ENCODE peak calls at places on chromosome 22, in four cellular contexts. Q is PC-9, X is neuronal stem cell, S is tibial nerve. O is an unnamed sample.
A peak's percentile ranks its signal among the peaks of the same experiment; 100 is the strongest.

GRCh38 chr22:29330753-29331152 is 15.3 kb upstream of the RASL10A start:
- DNase-seq in Q (no peak), X (no peak), S (no peak), O (no peak)

GRCh38 chr22:43543522-43544281 is 131.9 kb downstream of the MPPED1 start:
- DNase-seq in Q (no peak), X (no peak), S (no peak), O (no peak)

GRCh38 chr22:36258750-36259619 is 6.1 kb downstream of the APOL1 start:
- DNase-seq in Q (no peak), X (peak; percentile 74), S (no peak), O (no peak)

GRCh38 chr22:30609260-30610185 is 2.5 kb downstream of the TCN2 start:
- DNase-seq in Q (peak; percentile 86), X (no peak), S (peak; percentile 61), O (no peak)

GRCh38 chr22:48490513-48491411 is 1336.9 kb downstream of the BRD1 start:
- DNase-seq in Q (no peak), X (no peak), S (no peak), O (no peak)

GRCh38 chr22:35258144-35258988 is 1.1 kb downstream of the HMGXB4 start:
- DNase-seq in Q (no peak), X (peak; percentile 49), S (peak; percentile 6), O (no peak)

GRCh38 chr22:17552737-17553136 is 10.6 kb upstream of the SLC25A18 start:
- DNase-seq in Q (no peak), X (no peak), S (no peak), O (no peak)

GRCh38 chr22:32477608-32478007 is 3.0 kb downstream of the FBXO7 start:
- DNase-seq in Q (no peak), X (no peak), S (no peak), O (no peak)

GRCh38 chr22:44859641-44860040 is 107.3 kb downstream of the ARHGAP8 start:
- DNase-seq in Q (no peak), X (no peak), S (no peak), O (no peak)

GRCh38 chr22:25722223-25723015 is 19.6 kb upstream of the MYO18B start:
- DNase-seq in Q (no peak), X (no peak), S (no peak), O (no peak)

GRCh38 chr22:30246962-30247376 is 410 bp upstream of the LIF start:
- DNase-seq in Q (no peak), X (no peak), S (no peak), O (no peak)

GRCh38 chr22:32971252-32971651 is 86.9 kb downstream of the SYN3 start:
- DNase-seq in Q (no peak), X (no peak), S (no peak), O (no peak)

GRCh38 chr22:30985561-30986208 is 16.6 kb downstream of the TUG1 start:
- DNase-seq in Q (no peak), X (no peak), S (no peak), O (no peak)

GRCh38 chr22:17868771-17869170 is 94.5 kb upstream of the BID start:
- DNase-seq in Q (no peak), X (no peak), S (no peak), O (no peak)

GRCh38 chr22:35357883-35358621 is 22.8 kb upstream of the HMOX1 start:
- DNase-seq in Q (peak; percentile 98), X (no peak), S (no peak), O (no peak)

GRCh38 chr22:42330170-42330569 is 59.7 kb upstream of the TCF20 start:
- DNase-seq in Q (no peak), X (no peak), S (no peak), O (no peak)

GRCh38 chr22:42333544-42333943 is 63.1 kb upstream of the TCF20 start:
- DNase-seq in Q (no peak), X (no peak), S (no peak), O (no peak)

GRCh38 chr22:42329504-42329903 is 59.1 kb upstream of the TCF20 start:
- DNase-seq in Q (no peak), X (no peak), S (no peak), O (no peak)

GRCh38 chr22:42330953-42331525 is 60.6 kb upstream of the TCF20 start:
- DNase-seq in Q (no peak), X (no peak), S (no peak), O (no peak)

DNA sequence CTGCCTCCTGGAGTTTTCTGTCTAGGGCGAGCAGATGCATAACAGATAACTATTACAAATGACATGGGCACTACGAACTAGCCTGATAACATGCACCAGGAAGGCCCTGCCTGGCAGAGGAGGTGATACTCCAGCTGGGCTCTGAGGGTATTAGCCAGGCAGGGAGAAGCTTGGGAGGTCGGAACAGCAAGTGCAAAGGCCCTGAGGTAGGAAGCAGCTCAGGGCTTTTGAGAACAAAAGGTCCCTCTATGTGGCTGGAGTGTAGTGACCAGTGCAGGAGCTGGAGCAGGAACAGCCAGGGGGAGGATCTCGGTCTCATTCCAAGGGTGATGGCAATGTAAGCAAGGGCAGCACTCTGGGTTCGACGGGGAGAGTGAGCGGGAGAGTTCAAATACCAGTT is 61.6 kb upstream of the TCF20 start:
- DNase-seq in Q (no peak), X (no peak), S (no peak), O (no peak)
- H3K4me1 ChIP-seq in Q (no peaks in the 10 kb centered on the region), X (peaks cover 5% of the 10 kb centered on the region), S (no peaks in the 10 kb centered on the region), O (peaks cover 17% of the 10 kb centered on the region)

GRCh38 chr22:19464546-19464945 is 14.4 kb downstream of the UFD1 start:
- DNase-seq in Q (no peak), X (no peak), S (no peak), O (no peak)
- H3K27ac ChIP-seq in Q (no peak overlapping the region), X (no peak overlapping the region), S (no peak overlapping the region), O (no peak overlapping the region)

DNA sequence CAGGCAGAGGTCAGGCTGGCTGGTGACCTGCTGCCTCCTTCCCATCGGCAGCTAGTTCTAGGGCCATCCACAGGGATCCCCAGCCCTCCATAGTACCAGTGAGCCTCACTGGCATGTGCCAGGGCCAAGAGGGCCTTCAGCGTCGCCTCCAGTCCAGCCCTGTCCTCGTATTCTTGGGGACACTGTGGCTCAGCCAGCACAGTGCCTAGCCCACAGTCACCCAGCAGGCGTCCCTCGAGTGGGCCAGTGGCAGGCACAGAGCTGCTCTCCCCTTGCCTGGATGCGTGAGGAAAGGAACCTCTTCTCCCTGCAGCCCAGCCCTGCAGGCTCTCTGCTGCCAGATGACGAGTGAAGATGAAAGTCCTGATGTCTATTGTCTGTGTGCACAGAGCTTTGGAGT is 10.6 kb upstream of the SH3BP1 start:
- DNase-seq in Q (no peak), X (no peak), S (no peak), O (no peak)
- H3K4me1 ChIP-seq in Q (no peaks in the 10 kb centered on the region), X (peaks cover 13% of the 10 kb centered on the region), S (no peaks in the 10 kb centered on the region), O (peaks cover 59% of the 10 kb centered on the region)

GRCh38 chr22:50280708-50281383 is 10.7 kb upstream of the MAPK11 start:
- DNase-seq in Q (no peak), X (no peak), S (no peak), O (no peak)

GRCh38 chr22:50281384-50281760 is 11.2 kb upstream of the MAPK11 start:
- DNase-seq in Q (no peak), X (no peak), S (no peak), O (no peak)

GRCh38 chr22:50282361-50283144 is 12.4 kb upstream of the MAPK11 start:
- DNase-seq in Q (peak; percentile 99), X (no peak), S (no peak), O (no peak)

GRCh38 chr22:50280022-50280707 is 10.0 kb upstream of the MAPK11 start:
- DNase-seq in Q (no peak), X (no peak), S (no peak), O (no peak)

GRCh38 chr22:50281957-50282356 is 11.8 kb upstream of the MAPK11 start:
- DNase-seq in Q (peak; percentile 80), X (no peak), S (no peak), O (no peak)
- H3K27ac ChIP-seq in Q (peak overlapping the region; percentile 73), X (no peak overlapping the region), S (no peak overlapping the region), O (no peak overlapping the region)

GRCh38 chr22:24695958-24696511 is 78.5 kb downstream of the PIWIL3 start:
- DNase-seq in Q (no peak), X (no peak), S (no peak), O (no peak)
- H3K4me1 ChIP-seq in Q (no peaks in the 10 kb centered on the region), X (peaks cover 11% of the 10 kb centered on the region), S (no peaks in the 10 kb centered on the region), O (no peaks in the 10 kb centered on the region)

DNA sequence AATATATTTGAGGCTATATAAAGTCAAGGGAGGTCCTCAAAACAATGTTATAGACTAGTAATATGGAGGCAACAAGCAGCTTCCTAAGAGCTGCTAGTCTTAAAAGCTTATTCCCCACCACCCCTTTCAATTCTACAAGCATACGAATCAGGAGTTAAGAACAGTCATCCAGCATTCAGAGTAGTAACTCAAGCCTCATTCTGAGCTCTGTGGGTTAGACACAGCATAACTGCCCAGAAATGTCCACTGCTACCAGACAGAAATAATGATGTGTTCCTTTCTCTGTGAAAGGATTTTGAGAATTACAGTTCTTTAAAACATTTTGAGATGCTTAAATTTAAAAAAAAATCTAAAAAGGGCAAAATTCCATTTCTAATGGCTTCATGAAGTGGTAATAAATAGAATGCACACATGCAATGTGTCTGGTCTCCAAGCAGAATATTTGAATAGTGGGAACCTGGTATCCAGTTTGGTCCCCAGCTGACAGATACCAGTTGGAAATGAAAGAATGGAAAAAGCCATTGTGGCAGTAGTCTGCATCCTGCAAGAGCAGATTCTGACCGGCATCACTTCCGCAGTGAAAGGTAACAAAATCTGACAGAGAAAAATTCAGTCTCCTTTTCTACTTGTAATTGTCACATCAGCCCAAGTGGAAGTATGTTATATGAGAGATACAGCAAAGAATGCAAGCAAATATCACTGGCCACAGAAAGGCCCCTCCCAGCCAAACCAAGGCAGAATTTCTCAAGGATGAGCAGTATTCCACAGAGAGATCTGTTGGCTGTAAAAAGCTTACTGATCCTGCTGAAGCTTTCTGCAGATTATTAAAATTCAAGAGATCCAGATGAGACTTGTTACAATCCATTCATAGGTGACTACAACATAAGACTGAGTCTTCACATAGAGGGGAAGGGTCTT is 310.8 kb upstream of the PITPNB start:
- DNase-seq in Q (no peak), X (no peak), S (no peak), O (no peak)
- H3K27ac ChIP-seq in Q (no peak overlapping the region), X (no peak overlapping the region), S (no peak overlapping the region), O (no peak overlapping the region)

GRCh38 chr22:40035351-40035750 is 40.6 kb downstream of the FAM83F start:
- DNase-seq in Q (no peak), X (no peak), S (no peak), O (no peak)
- H3K4me1 ChIP-seq in Q (peaks cover 3% of the 10 kb centered on the region), X (no peaks in the 10 kb centered on the region), S (no peaks in the 10 kb centered on the region), O (no peaks in the 10 kb centered on the region)

DNA sequence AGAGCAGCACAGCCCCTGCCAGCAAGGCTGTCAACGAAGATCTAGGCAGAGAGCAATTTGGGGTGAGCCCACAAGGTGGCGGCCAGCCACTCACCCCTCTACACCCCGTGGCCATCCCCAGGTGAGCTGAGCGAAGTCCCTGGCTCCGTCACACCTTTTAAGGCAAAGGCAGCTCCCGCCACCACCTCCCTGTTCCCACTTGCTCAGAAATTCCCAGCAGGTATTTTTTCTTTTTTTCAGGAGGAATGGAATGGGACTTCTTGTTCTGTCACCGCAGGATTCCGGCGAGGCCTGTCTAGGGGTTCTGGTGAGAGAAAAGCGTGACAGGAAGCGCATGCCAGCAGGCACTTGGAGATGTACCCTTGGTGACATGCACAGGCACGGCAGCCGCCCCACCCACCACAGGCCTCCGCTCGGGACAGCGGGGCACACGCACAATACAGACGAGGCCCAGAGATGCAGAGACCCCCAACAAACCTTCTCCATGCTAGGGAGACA is 10.0 kb downstream of the RPL3 start:
- DNase-seq in Q (no peak), X (no peak), S (no peak), O (no peak)
- H3K27ac ChIP-seq in Q (peak overlapping the region; percentile 85), X (no peak overlapping the region), S (peak overlapping the region; percentile 92), O (no peak overlapping the region)

GRCh38 chr22:46052801-46053562 is 76.0 kb upstream of the WNT7B start:
- DNase-seq in Q (peak; percentile 75), X (no peak), S (no peak), O (no peak)
- H3K4me1 ChIP-seq in Q (peaks cover 33% of the 10 kb centered on the region), X (no peaks in the 10 kb centered on the region), S (peaks cover 9% of the 10 kb centered on the region), O (peaks cover 35% of the 10 kb centered on the region)

O was measured in effector memory CD4-positive, alpha-beta T cell.